ENCODE peak calls at places on chromosome 19, in four cellular contexts. P is aorta, L is A549, A is Peyer's patch. K is an unnamed sample.

GRCh38 chr19:33727331-33728028 is 69.2 kb upstream of the KCTD15 start:
- DNase-seq in P (no peak), L (no peak), A (no peak), K (no peak)

GRCh38 chr19:21158523-21159135 is 16.8 kb downstream of the ZNF431 start:
- DNase-seq in P (no peak), L (no peak), A (no peak), K (no peak)

GRCh38 chr19:15276620-15277019 is 44.4 kb upstream of the EPHX3 start:
- DNase-seq in P (no peak), L (no peak), A (no peak), K (no peak)

GRCh38 chr19:39818626-39819097 is 15.3 kb downstream of the DYRK1B start:
- DNase-seq in P (no peak), L (no peak), A (no peak), K (no peak)

GRCh38 chr19:14575428-14575980 is 3.6 kb upstream of the NDUFB7 start:
- DNase-seq in P (no peak), L (no peak), A (no peak), K (no peak)

GRCh38 chr19:1265611-1266115 is 3.5 kb upstream of the CIRBP start:
- DNase-seq in P (peak), L (peak), A (peak), K (peak)

GRCh38 chr19:8329993-8330392 is 8.7 kb downstream of the RPS28 start:
- DNase-seq in P (no peak), L (no peak), A (no peak), K (no peak)

GRCh38 chr19:55179570-55180484 is at the start of gene SYT5:
- DNase-seq in P (no peak), L (no peak), A (no peak), K (peak)

GRCh38 chr19:29858621-29859020 is 46.8 kb downstream of the CCNE1 start:
- DNase-seq in P (no peak), L (no peak), A (no peak), K (no peak)

GRCh38 chr19:45408121-45408520 is 1.7 kb downstream of the POLR1G start:
- DNase-seq in P (no peak), L (no peak), A (no peak), K (no peak)

GRCh38 chr19:7596191-7596937 is 701 bp downstream of the CAMSAP3 start:
- DNase-seq in P (no peak), L (no peak), A (no peak), K (no peak)

GRCh38 chr19:8476524-8476923 is 25.9 kb downstream of the PRAM1 start:
- DNase-seq in P (no peak), L (no peak), A (no peak), K (no peak)

GRCh38 chr19:18859676-18860301 is 28.0 kb downstream of the UPF1 start:
- DNase-seq in P (no peak), L (no peak), A (no peak), K (peak)

GRCh38 chr19:41325640-41325946 is 15.6 kb downstream of the CCDC97 start:
- DNase-seq in P (no peak), L (no peak), A (no peak), K (no peak)

GRCh38 chr19:41328157-41328817 is 18.3 kb downstream of the CCDC97 start:
- DNase-seq in P (no peak), L (peak), A (peak), K (no peak)

GRCh38 chr19:41327499-41328156 is 17.7 kb downstream of the CCDC97 start:
- DNase-seq in P (peak), L (peak), A (peak), K (peak)

GRCh38 chr19:41325947-41326706 is 16.2 kb downstream of the CCDC97 start:
- DNase-seq in P (no peak), L (no peak), A (peak), K (no peak)

DNA sequence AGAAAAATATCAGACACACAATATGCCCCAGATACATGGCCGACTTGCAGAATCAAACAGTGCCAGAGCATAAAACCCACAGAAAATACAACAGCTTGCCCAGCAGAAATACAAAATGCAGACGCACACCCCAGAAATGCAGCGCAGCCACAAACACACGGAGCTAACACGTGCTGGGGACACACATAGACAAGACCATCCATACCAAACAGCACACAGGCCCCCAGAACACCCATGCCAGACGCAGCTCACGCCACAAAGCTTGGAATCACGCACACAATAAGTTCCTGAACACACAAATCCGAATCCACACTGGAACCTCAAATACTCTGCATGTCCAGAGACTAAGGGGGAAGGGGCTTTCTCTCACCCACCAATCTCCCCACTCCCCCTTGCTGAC is 17.1 kb downstream of the CCDC97 start:
- DNase-seq in P (no peak), L (no peak), A (no peak), K (no peak)
- H3K4me3 ChIP-seq in P (no peak), L (no peak), A (peak), K (peak)

DNA sequence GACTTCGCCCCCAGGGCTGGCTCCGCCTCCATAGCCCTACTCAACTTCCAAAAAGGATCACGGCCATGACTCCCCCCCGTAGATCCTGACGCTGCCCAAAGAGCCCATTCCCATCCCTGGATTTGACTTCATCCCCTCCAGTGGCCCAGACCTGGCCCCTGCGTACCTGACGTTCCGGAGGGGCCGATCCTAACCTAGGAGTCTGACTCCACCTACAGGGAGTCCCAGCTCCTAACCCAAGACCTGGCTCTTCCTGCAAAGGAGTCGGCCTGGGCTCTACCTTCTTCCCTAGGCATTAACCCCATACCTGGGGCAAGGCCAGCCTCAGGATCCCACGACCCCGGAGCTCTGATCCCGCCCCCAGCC is 10.8 kb downstream of the STAP2 start:
- DNase-seq in P (no peak), L (no peak), A (no peak), K (no peak)
- H3K4me3 ChIP-seq in P (no peak), L (no peak), A (peak), K (no peak)

GRCh38 chr19:10601999-10602329 is 14.9 kb upstream of the AP1M2 start:
- DNase-seq in P (no peak), L (no peak), A (no peak), K (no peak)
- H3K4me3 ChIP-seq in P (peak), L (peak), A (peak), K (no peak)

DNA sequence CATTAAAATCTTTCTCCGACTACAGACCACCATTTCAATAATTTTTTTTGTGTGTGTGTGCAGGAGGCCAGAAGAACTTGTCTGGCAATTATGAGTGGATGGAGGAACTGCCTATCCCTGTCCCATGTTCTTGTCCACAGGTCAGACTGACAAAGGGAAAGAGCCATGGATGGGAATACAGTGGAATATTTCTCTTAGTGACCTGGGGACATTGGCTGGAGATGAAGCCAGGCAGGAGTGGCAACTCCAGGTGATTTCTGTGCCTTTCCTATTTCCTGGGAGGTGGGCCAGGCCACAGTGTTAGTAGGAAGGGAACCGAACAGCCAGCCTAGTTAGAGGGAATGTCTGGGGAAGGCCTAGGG is 3.7 kb downstream of the PSG9 start:
- DNase-seq in P (no peak), L (no peak), A (no peak), K (no peak)
- H3K4me3 ChIP-seq in P (no peak), L (no peak), A (no peak), K (no peak)

DNA sequence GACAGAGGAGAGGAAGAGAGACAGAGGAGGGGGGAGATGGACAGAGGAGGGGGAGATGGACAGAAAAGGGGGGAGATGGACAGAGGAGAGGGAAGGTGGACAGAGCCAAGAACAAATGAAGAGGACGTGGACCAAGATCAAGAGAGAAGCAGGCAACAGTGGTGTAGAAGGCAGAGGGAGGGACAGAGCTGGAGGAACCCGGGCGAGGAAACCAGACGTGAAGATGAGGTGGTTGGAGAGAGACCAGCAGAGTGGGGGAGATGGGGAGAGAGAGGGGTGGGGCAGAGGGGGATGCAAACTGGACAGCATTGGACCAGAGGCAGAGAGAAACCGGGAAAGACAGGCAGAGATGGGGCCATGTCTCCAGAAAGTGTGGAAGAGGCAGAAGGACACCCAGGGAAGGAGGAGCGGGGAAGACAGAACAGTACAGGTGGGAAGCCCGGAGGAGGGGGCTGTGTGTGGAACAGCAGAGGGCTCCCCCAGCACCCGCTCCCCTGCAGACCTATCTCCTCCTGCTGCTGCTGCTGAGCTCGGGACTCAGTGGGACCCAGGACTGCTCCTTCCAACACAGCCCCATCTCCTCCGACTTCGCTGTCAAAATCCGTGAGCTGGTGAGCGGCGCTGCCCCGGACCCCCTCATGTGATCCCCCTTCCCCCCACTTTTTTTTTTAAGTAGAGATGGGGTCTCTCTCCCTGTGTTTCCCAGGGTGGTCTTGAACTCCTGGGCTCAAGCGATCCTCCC is 1.3 kb downstream of the FLT3LG start:
- DNase-seq in P (no peak), L (no peak), A (no peak), K (no peak)
- H3K4me3 ChIP-seq in P (no peak), L (no peak), A (no peak), K (no peak)

GRCh38 chr19:22327321-22327720 is 41.1 kb downstream of the ZNF729 start:
- DNase-seq in P (no peak), L (no peak), A (no peak), K (no peak)

GRCh38 chr19:22326219-22326618 is 40.0 kb downstream of the ZNF729 start:
- DNase-seq in P (no peak), L (no peak), A (no peak), K (no peak)

GRCh38 chr19:22335716-22336115 is 49.5 kb downstream of the ZNF729 start:
- DNase-seq in P (no peak), L (no peak), A (no peak), K (no peak)

GRCh38 chr19:22332924-22333323 is 46.7 kb downstream of the ZNF729 start:
- DNase-seq in P (no peak), L (no peak), A (no peak), K (no peak)

DNA sequence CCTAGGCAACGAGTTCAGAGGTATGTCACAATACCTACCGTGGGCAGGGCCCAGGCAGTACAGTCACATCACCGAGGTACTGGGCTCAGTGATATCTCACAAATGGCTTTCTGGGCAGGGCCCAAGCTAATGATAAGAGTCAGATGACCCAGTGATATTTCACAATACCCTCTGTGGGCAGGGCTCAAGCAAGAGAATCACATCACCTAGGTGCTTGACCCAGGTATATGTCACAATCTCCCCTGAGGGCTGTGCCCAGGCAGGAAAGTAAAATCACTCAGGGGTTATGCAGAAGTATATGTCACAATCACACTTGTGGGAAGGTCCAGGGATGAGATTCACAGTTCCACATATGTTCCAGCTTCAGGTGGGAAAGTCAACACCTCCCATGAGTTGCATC is 45.3 kb downstream of the ZNF729 start:
- DNase-seq in P (no peak), L (no peak), A (no peak), K (no peak)
- H3K4me3 ChIP-seq in P (no peak), L (no peak), A (no peak), K (no peak)

GRCh38 chr19:47240561-47240960 is 9.6 kb upstream of the BBC3 start:
- DNase-seq in P (no peak), L (no peak), A (no peak), K (no peak)

GRCh38 chr19:47241919-47242644 is 11.1 kb upstream of the BBC3 start:
- DNase-seq in P (no peak), L (peak), A (no peak), K (no peak)

GRCh38 chr19:47239152-47239551 is 8.2 kb upstream of the BBC3 start:
- DNase-seq in P (no peak), L (no peak), A (no peak), K (no peak)

GRCh38 chr19:47239610-47240296 is 8.8 kb upstream of the BBC3 start:
- DNase-seq in P (peak), L (no peak), A (peak), K (no peak)

GRCh38 chr19:47240996-47241918 is 10.3 kb upstream of the BBC3 start:
- DNase-seq in P (peak), L (peak), A (peak), K (peak)
- H3K4me3 ChIP-seq in P (no peak), L (peak), A (peak), K (no peak)

DNA sequence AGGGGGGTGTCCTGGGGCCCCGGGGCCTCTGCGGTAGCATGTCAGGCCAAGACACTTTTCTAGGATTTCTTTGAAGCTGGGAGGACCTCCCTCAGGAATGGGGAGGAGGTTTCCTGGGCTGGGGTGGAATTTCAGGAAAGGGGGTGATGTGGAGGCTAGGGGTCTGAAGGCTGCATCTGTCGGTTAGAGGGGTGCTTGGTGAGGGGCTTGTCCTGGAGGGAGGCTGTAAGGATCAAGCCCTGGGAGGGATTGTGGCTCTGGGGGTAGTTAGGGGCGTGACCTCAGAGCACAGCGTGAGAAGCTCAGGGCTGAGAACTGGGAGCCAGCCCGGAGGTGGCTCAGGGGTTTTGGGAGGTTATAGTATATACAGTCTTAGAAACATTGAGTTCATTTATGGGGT is 1.6 kb downstream of the RRAS start:
- DNase-seq in P (no peak), L (peak), A (no peak), K (peak)
- H3K4me3 ChIP-seq in P (peak), L (peak), A (peak), K (peak)